ENCODE peak calls at places on chromosomes 6 and 20, in ten cellular contexts. S is cardiac muscle cell; Y is CD8-positive, alpha-beta T cell; D is tibial nerve; A is caudate nucleus; Z is breast epithelium; R is AG04450; U is A549; F is coronary artery; J is CD4-positive, alpha-beta memory T cell. C is an unnamed sample.

GRCh38 chr20:38304845-38305447 is 990 bp downstream of the BPI start:
- DNase-seq in S (peak), Y (no peak), D (no peak), A (peak), Z (no peak), R (no peak), U (peak), F (no peak), J (no peak), C (peak)

GRCh38 chr6:99151634-99152344 is 197.7 kb downstream of the FAXC start:
- DNase-seq in S (peak), Y (peak), D (no peak), A (no peak), Z (no peak), R (peak), U (peak), F (no peak), J (no peak), C (peak)

GRCh38 chr20:42191140-42191860 is 573.1 kb upstream of the CHD6 start:
- DNase-seq in S (no peak), Y (no peak), D (no peak), A (no peak), Z (no peak), R (no peak), U (peak), F (no peak), J (no peak), C (no peak)

GRCh38 chr6:1739680-1740079 is 130.0 kb downstream of the FOXC1 start:
- DNase-seq in S (no peak), Y (no peak), D (no peak), A (no peak), Z (no peak), R (no peak), U (no peak), F (no peak), J (no peak), C (no peak)

GRCh38 chr6:143060354-143060805 is 309 bp upstream of the AIG1 start:
- DNase-seq in S (peak), Y (peak), D (peak), A (peak), Z (peak), R (peak), U (peak), F (peak), J (peak), C (peak)

GRCh38 chr6:39565948-39566347 is 159.3 kb downstream of the KIF6 start:
- DNase-seq in S (no peak), Y (no peak), D (no peak), A (no peak), Z (no peak), R (no peak), U (no peak), F (no peak), J (no peak), C (no peak)

GRCh38 chr6:157139054-157139708 is 184.1 kb downstream of the TMEM242 start:
- DNase-seq in S (peak), Y (no peak), D (no peak), A (no peak), Z (no peak), R (no peak), U (no peak), F (no peak), J (no peak), C (no peak)

GRCh38 chr6:47698342-47698787 is at the start of gene ADGRF4:
- DNase-seq in S (no peak), Y (no peak), D (no peak), A (no peak), Z (no peak), R (no peak), U (peak), F (no peak), J (no peak), C (no peak)

DNA sequence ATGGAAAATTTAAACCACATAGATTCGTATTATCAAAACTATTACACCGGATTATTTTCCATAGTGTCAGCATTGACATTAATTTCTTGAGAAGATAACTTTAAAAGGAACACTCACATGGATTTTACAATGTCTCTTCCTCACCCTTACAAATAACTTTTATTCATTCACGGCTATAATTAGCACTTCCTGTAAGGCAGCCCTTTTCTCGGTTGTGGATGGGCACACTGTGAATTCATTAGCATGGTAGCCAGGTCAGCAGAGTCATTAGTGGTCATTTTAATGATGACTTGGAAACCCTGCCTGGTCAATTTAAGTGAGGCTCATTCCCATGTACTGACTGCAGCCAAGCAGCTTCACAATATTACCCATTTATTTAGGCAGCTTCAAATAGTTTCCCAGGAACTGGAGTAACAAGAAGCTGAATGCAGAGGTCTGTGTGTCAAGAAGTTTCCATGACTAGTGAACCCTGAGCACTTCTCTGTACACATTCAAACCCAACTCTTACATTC is 248.9 kb downstream of the KHDC1L start:
- DNase-seq in S (no peak), Y (no peak), D (no peak), A (no peak), Z (no peak), R (no peak), U (no peak), F (no peak), J (no peak), C (no peak)
- H3K27ac ChIP-seq in S (peak), Y (no peak), D (no peak), A (no peak), Z (no peak), R (no peak), U (no peak), F (no peak), J (no peak), C (no peak)

GRCh38 chr6:53998293-53998692 is 113.0 kb upstream of the MLIP start:
- DNase-seq in S (no peak), Y (no peak), D (no peak), A (no peak), Z (no peak), R (no peak), U (no peak), F (no peak), J (no peak), C (no peak)
- H3K27ac ChIP-seq in S (no peak), Y (no peak), D (no peak), A (no peak), Z (no peak), R (no peak), U (no peak), F (no peak), J (no peak), C (no peak)

GRCh38 chr6:132320007-132320406 is 81.3 kb downstream of the MOXD1 start:
- DNase-seq in S (no peak), Y (no peak), D (no peak), A (no peak), Z (no peak), R (peak), U (no peak), F (no peak), J (no peak), C (no peak)

GRCh38 chr6:132316970-132317369 is 84.3 kb downstream of the MOXD1 start:
- DNase-seq in S (no peak), Y (no peak), D (no peak), A (no peak), Z (no peak), R (no peak), U (no peak), F (no peak), J (no peak), C (no peak)

GRCh38 chr6:132322398-132322797 is 78.9 kb downstream of the MOXD1 start:
- DNase-seq in S (no peak), Y (no peak), D (no peak), A (no peak), Z (no peak), R (no peak), U (no peak), F (no peak), J (no peak), C (no peak)
- H3K27ac ChIP-seq in S (no peak), Y (no peak), D (no peak), A (no peak), Z (no peak), R (no peak), U (no peak), F (no peak), J (no peak), C (no peak)

GRCh38 chr6:163670283-163670682 is 255.8 kb downstream of the QKI start:
- DNase-seq in S (no peak), Y (no peak), D (no peak), A (no peak), Z (no peak), R (no peak), U (no peak), F (no peak), J (no peak), C (no peak)

GRCh38 chr6:163665464-163665863 is 250.9 kb downstream of the QKI start:
- DNase-seq in S (no peak), Y (no peak), D (no peak), A (no peak), Z (no peak), R (no peak), U (no peak), F (no peak), J (no peak), C (no peak)

GRCh38 chr6:163668061-163668426 is 253.5 kb downstream of the QKI start:
- DNase-seq in S (no peak), Y (no peak), D (no peak), A (no peak), Z (no peak), R (no peak), U (no peak), F (no peak), J (no peak), C (no peak)

GRCh38 chr6:163671355-163671754 is 256.8 kb downstream of the QKI start:
- DNase-seq in S (no peak), Y (no peak), D (no peak), A (no peak), Z (no peak), R (no peak), U (no peak), F (no peak), J (no peak), C (no peak)

GRCh38 chr6:163667372-163668060 is 253.0 kb downstream of the QKI start:
- DNase-seq in S (no peak), Y (no peak), D (no peak), A (no peak), Z (peak), R (no peak), U (no peak), F (no peak), J (peak), C (no peak)
- H3K27ac ChIP-seq in S (no peak), Y (no peak), D (no peak), A (no peak), Z (no peak), R (no peak), U (no peak), F (no peak), J (no peak), C (no peak)

DNA sequence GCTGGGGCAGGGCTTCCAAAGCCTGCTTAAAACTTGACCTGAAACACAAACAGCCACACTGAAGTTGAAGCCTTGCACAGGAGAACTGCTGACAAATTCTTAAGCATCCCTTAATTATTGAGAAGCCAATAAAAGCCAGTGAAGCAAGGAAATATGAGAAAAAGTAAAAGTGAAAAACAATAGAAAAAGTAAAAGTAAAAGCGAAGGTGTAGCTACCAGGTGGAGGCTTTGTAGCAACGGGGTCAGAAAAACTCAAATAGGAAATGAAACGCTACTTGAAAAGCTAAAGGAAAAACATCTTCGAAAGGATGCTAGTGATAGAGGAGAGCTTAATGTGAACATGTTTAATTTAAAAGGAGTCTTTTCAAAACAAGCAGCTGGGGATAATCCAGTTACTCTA is 97.4 kb downstream of the IRF4 start:
- DNase-seq in S (no peak), Y (no peak), D (no peak), A (no peak), Z (no peak), R (no peak), U (no peak), F (no peak), J (no peak), C (no peak)
- H3K27ac ChIP-seq in S (no peak), Y (no peak), D (no peak), A (no peak), Z (no peak), R (no peak), U (no peak), F (no peak), J (no peak), C (no peak)

DNA sequence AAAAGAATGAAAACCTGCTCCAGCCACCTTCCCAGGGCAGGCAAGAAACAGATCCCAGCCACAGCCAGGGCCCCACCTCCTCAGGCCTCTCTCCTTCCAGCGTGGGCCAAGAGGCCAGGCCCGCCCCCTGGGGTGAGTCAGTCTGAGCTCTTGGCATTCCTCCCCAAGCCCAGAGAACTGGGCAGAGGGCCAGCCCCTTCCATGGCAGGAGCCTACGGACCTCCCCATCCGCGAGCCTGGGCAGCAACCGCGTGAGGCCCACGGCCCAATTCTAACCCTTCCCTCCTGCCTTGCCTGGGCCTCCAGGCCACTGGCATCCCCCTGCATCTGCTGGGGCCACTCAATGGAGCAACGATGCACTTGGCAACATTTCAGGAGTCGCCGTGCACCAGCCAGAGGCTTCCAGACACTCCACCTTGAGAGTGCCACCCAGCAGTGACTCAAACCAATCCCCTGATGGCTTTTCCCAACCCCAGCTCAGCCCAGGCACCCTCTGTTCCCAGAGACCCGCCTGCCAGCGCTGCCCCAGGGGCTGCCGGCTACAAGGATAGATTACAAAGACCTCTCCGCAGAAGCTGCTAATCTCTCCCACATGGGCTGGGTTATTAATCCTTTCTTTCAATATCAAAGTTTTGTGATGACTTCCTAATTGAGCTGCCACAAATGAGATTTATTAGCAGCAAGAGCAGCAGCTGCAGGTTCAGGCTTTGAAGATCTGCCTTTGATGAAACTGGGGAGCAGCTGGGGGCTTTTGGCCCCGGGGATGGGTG is 85.8 kb downstream of the NFATC2 start:
- DNase-seq in S (peak), Y (no peak), D (peak), A (peak), Z (peak), R (peak), U (peak), F (peak), J (no peak), C (peak)
- H3K27ac ChIP-seq in S (peak), Y (no peak), D (peak), A (peak), Z (peak), R (peak), U (peak), F (peak), J (no peak), C (no peak)

C was measured in SJSA1.